ENCODE peak calls at places on chromosome 15, in ten cellular contexts. One of them, this sample, is unnamed.

GRCh38 chr15:31528846-31529245 is 202.2 kb downstream of the KLF13 start:
- DNase-seq in NCI-H526 treated with DMSO at 0.1 percent for 48 hours: no peak
- DNase-seq in ACHN: no peak
- DNase-seq in SJSA1: no peak
- DNase-seq in naive thymus-derived CD8-positive, alpha-beta T cell: no peak
- DNase-seq in stimulated activated CD4-positive, alpha-beta T cell treated with anti-CD3 and anti-CD28 coated beads, Interleukin-2, amount 100 ng/mL, for 48 hours: no peak
- DNase-seq in midbrain: peak
- DNase-seq in GM04503: no peak
- DNase-seq in T-cell: no peak
- DNase-seq in anterior cingulate cortex: peak
- DNase-seq in this sample: no peak

GRCh38 chr15:97791824-97792792 is 168.4 kb upstream of the ARRDC4 start:
- DNase-seq in NCI-H526 treated with DMSO at 0.1 percent for 48 hours: no peak
- DNase-seq in ACHN: no peak
- DNase-seq in SJSA1: no peak
- DNase-seq in naive thymus-derived CD8-positive, alpha-beta T cell: no peak
- DNase-seq in stimulated activated CD4-positive, alpha-beta T cell treated with anti-CD3 and anti-CD28 coated beads, Interleukin-2, amount 100 ng/mL, for 48 hours: no peak
- DNase-seq in midbrain: no peak
- DNase-seq in GM04503: no peak
- DNase-seq in T-cell: no peak
- DNase-seq in anterior cingulate cortex: no peak
- DNase-seq in this sample: no peak

GRCh38 chr15:93656041-93656440 is 567.0 kb upstream of the RGMA start:
- DNase-seq in NCI-H526 treated with DMSO at 0.1 percent for 48 hours: no peak
- DNase-seq in ACHN: no peak
- DNase-seq in SJSA1: no peak
- DNase-seq in naive thymus-derived CD8-positive, alpha-beta T cell: no peak
- DNase-seq in stimulated activated CD4-positive, alpha-beta T cell treated with anti-CD3 and anti-CD28 coated beads, Interleukin-2, amount 100 ng/mL, for 48 hours: no peak
- DNase-seq in midbrain: no peak
- DNase-seq in GM04503: no peak
- DNase-seq in T-cell: no peak
- DNase-seq in anterior cingulate cortex: no peak
- DNase-seq in this sample: no peak

GRCh38 chr15:62594017-62594416 is 428.9 kb upstream of the C2CD4B start:
- DNase-seq in NCI-H526 treated with DMSO at 0.1 percent for 48 hours: no peak
- DNase-seq in ACHN: peak
- DNase-seq in SJSA1: peak
- DNase-seq in naive thymus-derived CD8-positive, alpha-beta T cell: no peak
- DNase-seq in stimulated activated CD4-positive, alpha-beta T cell treated with anti-CD3 and anti-CD28 coated beads, Interleukin-2, amount 100 ng/mL, for 48 hours: no peak
- DNase-seq in midbrain: no peak
- DNase-seq in GM04503: no peak
- DNase-seq in T-cell: no peak
- DNase-seq in anterior cingulate cortex: no peak
- DNase-seq in this sample: no peak

GRCh38 chr15:52558196-52558595 is 10.6 kb downstream of the ARPP19 start:
- DNase-seq in NCI-H526 treated with DMSO at 0.1 percent for 48 hours: no peak
- DNase-seq in ACHN: peak
- DNase-seq in SJSA1: peak
- DNase-seq in naive thymus-derived CD8-positive, alpha-beta T cell: no peak
- DNase-seq in stimulated activated CD4-positive, alpha-beta T cell treated with anti-CD3 and anti-CD28 coated beads, Interleukin-2, amount 100 ng/mL, for 48 hours: no peak
- DNase-seq in midbrain: no peak
- DNase-seq in GM04503: peak
- DNase-seq in T-cell: no peak
- DNase-seq in anterior cingulate cortex: no peak
- DNase-seq in this sample: no peak

GRCh38 chr15:69491051-69491505 is 38.5 kb downstream of the RPLP1 start:
- DNase-seq in NCI-H526 treated with DMSO at 0.1 percent for 48 hours: peak
- DNase-seq in ACHN: no peak
- DNase-seq in SJSA1: no peak
- DNase-seq in naive thymus-derived CD8-positive, alpha-beta T cell: no peak
- DNase-seq in stimulated activated CD4-positive, alpha-beta T cell treated with anti-CD3 and anti-CD28 coated beads, Interleukin-2, amount 100 ng/mL, for 48 hours: no peak
- DNase-seq in midbrain: peak
- DNase-seq in GM04503: peak
- DNase-seq in T-cell: no peak
- DNase-seq in anterior cingulate cortex: no peak
- DNase-seq in this sample: no peak

GRCh38 chr15:62439543-62440016 is 274.5 kb upstream of the C2CD4B start:
- DNase-seq in NCI-H526 treated with DMSO at 0.1 percent for 48 hours: no peak
- DNase-seq in ACHN: no peak
- DNase-seq in SJSA1: no peak
- DNase-seq in naive thymus-derived CD8-positive, alpha-beta T cell: no peak
- DNase-seq in stimulated activated CD4-positive, alpha-beta T cell treated with anti-CD3 and anti-CD28 coated beads, Interleukin-2, amount 100 ng/mL, for 48 hours: no peak
- DNase-seq in midbrain: no peak
- DNase-seq in GM04503: peak
- DNase-seq in T-cell: no peak
- DNase-seq in anterior cingulate cortex: no peak
- DNase-seq in this sample: no peak

GRCh38 chr15:37360724-37361123 is 260.4 kb upstream of the MEIS2 start:
- DNase-seq in NCI-H526 treated with DMSO at 0.1 percent for 48 hours: no peak
- DNase-seq in ACHN: no peak
- DNase-seq in SJSA1: no peak
- DNase-seq in naive thymus-derived CD8-positive, alpha-beta T cell: no peak
- DNase-seq in stimulated activated CD4-positive, alpha-beta T cell treated with anti-CD3 and anti-CD28 coated beads, Interleukin-2, amount 100 ng/mL, for 48 hours: no peak
- DNase-seq in midbrain: no peak
- DNase-seq in GM04503: no peak
- DNase-seq in T-cell: no peak
- DNase-seq in anterior cingulate cortex: no peak
- DNase-seq in this sample: no peak